ENCODE peak calls at places on chromosomes 12 and 14, in nine cellular contexts. V is PC-3, C is astrocyte, S is endothelial cell of umbilical vein, H is endodermal cell, W is tibial nerve, R is breast epithelium, Y is stomach, K is body of pancreas. I is an unnamed sample.

GRCh38 chr14:58633831-58634230 is 3.9 kb upstream of the DACT1 start:
- DNase-seq in R (no peak), C (peak; percentile 73), S (no peak), V (no peak), H (no peak), W (no peak), K (no peak), Y (no peak), I (no peak)

GRCh38 chr12:106581543-106582263 is 1.1 kb upstream of the RFX4 start:
- DNase-seq in V (no peak), W (no peak), C (no peak), S (no peak), R (no peak), H (peak; percentile 95), K (no peak), Y (no peak), I (no peak)

GRCh38 chr12:82998509-82998908 is 311.8 kb downstream of the TMTC2 start:
- DNase-seq in H (no peak), C (no peak), R (no peak), K (no peak), Y (no peak), V (no peak), S (no peak), W (no peak), I (no peak)

GRCh38 chr14:65421201-65421981 is 8.9 kb downstream of the FUT8 start:
- DNase-seq in V (peak; percentile 74), R (no peak), C (peak; percentile 87), Y (no peak), S (no peak), W (no peak), K (no peak), H (no peak), I (no peak)

GRCh38 chr12:124385219-124385969 is 90.5 kb downstream of the RFLNA start:
- DNase-seq in V (peak; percentile 93), Y (no peak), K (no peak), H (no peak), S (no peak), R (no peak), W (no peak), C (peak; percentile 88), I (peak; percentile 88)

GRCh38 chr12:7439579-7440505 is 4.1 kb downstream of the CD163L1 start:
- DNase-seq in Y (no peak), W (no peak), S (peak; percentile 65), R (no peak), K (peak; percentile 43), C (peak; percentile 45), V (no peak), H (peak; percentile 96), I (no peak)

GRCh38 chr14:90193925-90194324 is 62.4 kb upstream of the PSMC1 start:
- DNase-seq in K (no peak), C (no peak), R (no peak), V (no peak), W (no peak), S (no peak), Y (no peak), H (peak; percentile 80), I (no peak)

GRCh38 chr12:109346920-109347319 is 780 bp upstream of the MYO1H start:
- DNase-seq in W (no peak), C (no peak), K (no peak), S (no peak), R (no peak), V (no peak), Y (no peak), H (peak; percentile 61), I (no peak)

GRCh38 chr12:122422769-122423257 is 344 bp upstream of the CLIP1 start:
- DNase-seq in W (no peak), Y (no peak), C (peak; percentile 62), H (peak; percentile 89), K (peak; percentile 30), S (peak; percentile 49), V (peak; percentile 77), R (no peak), I (peak; percentile 53)

GRCh38 chr12:64459388-64460024 is 7.6 kb downstream of the TBK1 start:
- DNase-seq in W (no peak), H (no peak), S (peak; percentile 45), R (no peak), Y (no peak), V (no peak), K (no peak), C (no peak), I (no peak)

GRCh38 chr14:28382460-28383220 is 383.9 kb upstream of the FOXG1 start:
- DNase-seq in W (no peak), V (peak; percentile 96), R (no peak), K (no peak), S (peak; percentile 71), Y (no peak), C (peak; percentile 91), H (no peak), I (peak; percentile 23)

GRCh38 chr14:101604935-101605767 is 43.9 kb downstream of the DIO3 start:
- DNase-seq in S (no peak), C (no peak), K (no peak), V (no peak), R (peak; percentile 10), W (no peak), H (peak; percentile 30), Y (no peak), I (no peak)

GRCh38 chr12:48696626-48697025 is 14.6 kb upstream of the KANSL2 start:
- DNase-seq in H (no peak), K (no peak), Y (no peak), W (no peak), S (no peak), V (no peak), C (no peak), R (no peak), I (no peak)

GRCh38 chr12:6197996-6198395 is 2.2 kb upstream of the CD9 start:
- DNase-seq in C (no peak), Y (no peak), K (no peak), S (no peak), H (peak; percentile 88), R (no peak), W (no peak), V (no peak), I (no peak)

GRCh38 chr12:6199211-6199530 is 1.0 kb upstream of the CD9 start:
- DNase-seq in C (no peak), V (no peak), Y (no peak), K (no peak), R (no peak), H (no peak), W (no peak), S (no peak), I (peak; percentile 57)

GRCh38 chr12:6200266-6201198 is at the start of gene CD9:
- DNase-seq in S (peak; percentile 56), Y (peak; percentile 75), R (peak; percentile 71), K (peak; percentile 79), W (peak; percentile 61), C (no peak), H (peak; percentile 79), V (peak; percentile 67), I (peak; percentile 57)

GRCh38 chr12:6199531-6200265 is 502 bp upstream of the CD9 start:
- DNase-seq in C (no peak), R (peak; percentile 62), S (peak; percentile 70), H (peak; percentile 94), K (peak; percentile 49), Y (no peak), W (no peak), V (peak; percentile 20), I (peak; percentile 90)

DNA sequence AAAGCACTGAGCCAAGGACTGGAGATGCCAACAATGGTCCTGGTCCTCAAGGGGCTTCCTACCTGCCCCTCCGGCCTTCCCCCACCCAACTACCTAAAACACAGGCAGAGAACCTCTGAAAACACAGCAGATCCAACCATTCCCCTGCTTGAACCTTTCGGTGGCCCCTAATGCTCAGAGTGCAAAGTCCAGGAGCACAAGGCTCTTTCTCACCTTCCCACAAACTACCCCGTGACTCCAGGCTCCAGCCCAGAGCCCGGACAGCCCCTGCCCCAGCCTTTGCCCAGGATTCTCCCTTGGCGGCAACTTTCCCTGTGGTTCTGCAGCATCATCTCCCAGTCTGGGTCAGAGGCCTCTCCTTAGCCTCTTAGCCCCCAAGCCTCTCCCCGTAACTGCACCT is 1.6 kb upstream of the CD9 start:
- DNase-seq in K (no peak), W (no peak), S (no peak), C (no peak), V (no peak), R (no peak), H (no peak), Y (no peak), I (no peak)
- H3K4me1 ChIP-seq in K (peaks cover 35% of the 10 kb centered on the region), W (no peaks in the 10 kb centered on the region), S (peaks cover 40% of the 10 kb centered on the region), C (peaks cover 21% of the 10 kb centered on the region), V (peaks cover 48% of the 10 kb centered on the region), R (no peaks in the 10 kb centered on the region), H (no peaks in the 10 kb centered on the region), Y (peaks cover 55% of the 10 kb centered on the region), I (peaks cover 59% of the 10 kb centered on the region)

DNA sequence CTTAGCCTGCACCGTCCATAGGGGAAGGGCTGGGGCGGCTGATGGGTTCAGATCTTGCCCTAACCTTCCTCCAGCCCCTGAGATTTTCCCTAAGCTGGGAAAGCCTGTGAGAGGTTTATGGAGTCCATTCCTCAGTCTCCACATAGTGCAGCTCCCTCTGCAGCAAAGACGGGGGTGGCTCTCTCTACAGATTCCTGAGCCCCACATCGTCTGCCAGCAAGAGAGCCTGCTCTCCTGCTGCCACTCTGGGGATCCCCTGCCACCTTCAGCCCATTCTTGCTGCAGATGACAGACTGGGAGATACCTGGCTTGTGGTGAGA is 3.1 kb downstream of the SMIM41 start:
- DNase-seq in Y (no peak), R (no peak), H (no peak), V (no peak), K (no peak), C (no peak), W (no peak), S (no peak), I (no peak)
- H3K4me1 ChIP-seq in Y (peaks cover 16% of the 10 kb centered on the region), R (peaks cover 15% of the 10 kb centered on the region), H (no peaks in the 10 kb centered on the region), V (no peaks in the 10 kb centered on the region), K (no peaks in the 10 kb centered on the region), C (peaks cover 15% of the 10 kb centered on the region), W (no peaks in the 10 kb centered on the region), S (peaks cover 5% of the 10 kb centered on the region), I (no peaks in the 10 kb centered on the region)

DNA sequence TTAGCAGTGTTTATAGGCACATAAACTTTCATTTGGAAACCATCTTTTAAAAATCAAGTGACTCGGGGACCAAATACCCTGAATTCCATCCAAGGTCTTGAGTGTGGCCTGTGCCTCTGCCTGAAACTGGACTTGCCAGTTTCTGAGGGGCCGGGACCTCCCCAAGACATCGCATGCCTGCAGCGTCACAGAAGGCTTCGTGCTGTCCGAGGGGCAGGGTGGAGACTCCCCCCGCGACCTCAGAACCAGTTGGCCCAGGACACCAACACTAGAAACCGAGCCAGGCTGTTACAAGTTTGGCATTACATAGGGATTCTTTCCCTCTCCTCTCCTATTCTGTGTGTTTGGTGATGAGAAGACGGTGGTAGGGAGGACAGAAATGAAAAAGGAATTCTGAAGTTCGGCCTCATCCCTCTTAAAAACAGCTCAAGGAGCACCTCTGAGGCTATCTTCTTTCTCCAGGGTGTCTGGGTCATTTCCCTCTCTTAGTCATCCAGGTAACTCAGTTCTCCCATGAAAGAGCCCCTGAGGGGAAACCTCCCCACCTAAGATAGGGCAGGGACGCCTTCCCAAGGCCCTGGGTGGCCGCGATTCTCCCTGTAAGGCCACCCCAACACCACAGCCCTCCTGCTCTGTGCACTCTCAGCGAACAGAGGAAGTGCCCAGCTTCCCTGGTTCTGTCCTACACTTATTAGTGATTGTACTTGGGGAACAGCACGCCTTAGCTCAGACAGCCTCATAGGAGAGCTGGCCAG is 93.9 kb downstream of the BCL11B start:
- DNase-seq in Y (no peak), S (no peak), V (no peak), R (no peak), C (no peak), K (no peak), W (no peak), H (peak; percentile 38), I (no peak)
- H3K4me1 ChIP-seq in Y (no peaks in the 10 kb centered on the region), S (no peaks in the 10 kb centered on the region), V (no peaks in the 10 kb centered on the region), R (no peaks in the 10 kb centered on the region), C (no peaks in the 10 kb centered on the region), K (no peaks in the 10 kb centered on the region), W (no peaks in the 10 kb centered on the region), H (no peaks in the 10 kb centered on the region), I (no peaks in the 10 kb centered on the region)

GRCh38 chr12:11759894-11760293 is 110.4 kb downstream of the ETV6 start:
- DNase-seq in R (no peak), S (no peak), Y (no peak), C (no peak), V (no peak), W (no peak), K (no peak), H (peak; percentile 24), I (no peak)
- H3K4me1 ChIP-seq in R (no peaks in the 10 kb centered on the region), S (peaks cover 18% of the 10 kb centered on the region), Y (peaks cover 38% of the 10 kb centered on the region), C (peaks cover 44% of the 10 kb centered on the region), V (no peaks in the 10 kb centered on the region), W (no peaks in the 10 kb centered on the region), K (peaks cover 26% of the 10 kb centered on the region), H (peaks cover 15% of the 10 kb centered on the region), I (peaks cover 54% of the 10 kb centered on the region)